ENCODE peak calls at places on chromosomes 6 and 20, in four cellular contexts. W, C, U and V are unnamed samples.

GRCh38 chr6:156413156-156413555 is 364.0 kb upstream of the ARID1B start:
- DNase-seq in W (no peak), C (peak), U (peak), V (peak)

GRCh38 chr6:17932362-17932852 is 55.0 kb downstream of the KIF13A start:
- DNase-seq in W (no peak), C (peak), U (peak), V (peak)

GRCh38 chr6:137390264-137390787 is 103.9 kb downstream of the OLIG3 start:
- DNase-seq in W (no peak), C (no peak), U (no peak), V (no peak)

GRCh38 chr6:42326248-42326647 is 108.6 kb upstream of the MRPS10 start:
- DNase-seq in W (no peak), C (no peak), U (no peak), V (peak)

GRCh38 chr20:5211803-5212714 is 85.3 kb downstream of the CDS2 start:
- DNase-seq in W (no peak), C (no peak), U (no peak), V (no peak)

GRCh38 chr6:42498473-42499128 is 46.9 kb upstream of the TRERF1 start:
- DNase-seq in W (no peak), C (no peak), U (no peak), V (no peak)

GRCh38 chr6:32182617-32183016 is 1.4 kb downstream of the AGER start:
- DNase-seq in W (no peak), C (no peak), U (no peak), V (no peak)

GRCh38 chr6:93293399-93294271 is 125.7 kb downstream of the EPHA7 start:
- DNase-seq in W (no peak), C (no peak), U (no peak), V (no peak)

GRCh38 chr6:164507197-164507957 is 802.0 kb downstream of the C6orf118 start:
- DNase-seq in W (no peak), C (no peak), U (no peak), V (no peak)

GRCh38 chr6:40395066-40395697 is 192.0 kb downstream of the LRFN2 start:
- DNase-seq in W (no peak), C (no peak), U (no peak), V (peak)

GRCh38 chr6:140050232-140050995 is 676.0 kb upstream of the CITED2 start:
- DNase-seq in W (no peak), C (peak), U (peak), V (peak)

GRCh38 chr20:22495789-22496188 is 88.6 kb downstream of the FOXA2 start:
- DNase-seq in W (no peak), C (no peak), U (no peak), V (no peak)

GRCh38 chr20:39800111-39800510 is 838.0 kb downstream of the DHX35 start:
- DNase-seq in W (no peak), C (peak), U (peak), V (peak)

GRCh38 chr6:47098570-47098993 is 56.5 kb upstream of the ADGRF1 start:
- DNase-seq in W (peak), C (peak), U (peak), V (peak)

GRCh38 chr6:75893058-75893775 is 144.2 kb downstream of the MYO6 start:
- DNase-seq in W (peak), C (peak), U (peak), V (peak)

GRCh38 chr20:12354725-12355124 is 437.0 kb downstream of the BTBD3 start:
- DNase-seq in W (no peak), C (no peak), U (no peak), V (no peak)

GRCh38 chr20:19947611-19948264 is 69.4 kb upstream of the NAA20 start:
- DNase-seq in W (no peak), C (peak), U (peak), V (peak)

GRCh38 chr20:34022154-34022842 is 28.6 kb downstream of the RALY start:
- DNase-seq in W (no peak), C (no peak), U (peak), V (peak)

GRCh38 chr6:34520645-34521462 is 35.3 kb downstream of the SPDEF start:
- DNase-seq in W (no peak), C (no peak), U (peak), V (no peak)

GRCh38 chr6:134882426-134883038 is 67.4 kb downstream of the ALDH8A1 start:
- DNase-seq in W (peak), C (peak), U (peak), V (peak)

DNA sequence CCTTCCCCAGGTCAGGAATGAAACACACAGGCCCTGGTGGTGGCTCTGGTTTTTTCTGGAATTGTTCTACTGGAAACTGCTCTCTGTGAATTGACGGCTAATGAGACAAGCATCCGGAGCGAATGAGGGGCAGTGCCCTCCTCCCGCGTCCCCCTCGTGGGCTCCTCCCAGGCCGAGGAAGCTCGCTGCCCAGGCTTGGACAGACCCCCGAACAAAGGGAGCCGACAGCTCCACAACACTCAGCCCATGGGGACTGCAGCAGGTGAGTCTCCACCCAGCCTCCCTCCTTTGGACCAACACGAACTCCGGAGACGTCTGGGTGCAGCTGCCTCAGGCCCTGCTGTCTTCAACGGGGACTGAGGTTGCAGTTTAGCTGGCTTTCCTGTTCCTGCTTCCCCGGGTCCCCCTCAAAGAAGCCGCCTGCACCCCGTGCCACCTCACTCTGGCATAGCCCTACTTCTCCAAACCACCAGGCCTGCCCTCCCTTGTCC is 31.3 kb upstream of the AFDN start:
- DNase-seq in W (no peak), C (no peak), U (no peak), V (no peak)
- H3K4me3 ChIP-seq in W (no peak), C (no peak), U (no peak), V (no peak)

GRCh38 chr6:37696841-37697735 is 595 bp downstream of the MDGA1 start:
- DNase-seq in W (no peak), C (peak), U (peak), V (peak)
- TF ChIP-seq CTCF in W (no peak), C (no peak), U (no peak), V (no peak)

DNA sequence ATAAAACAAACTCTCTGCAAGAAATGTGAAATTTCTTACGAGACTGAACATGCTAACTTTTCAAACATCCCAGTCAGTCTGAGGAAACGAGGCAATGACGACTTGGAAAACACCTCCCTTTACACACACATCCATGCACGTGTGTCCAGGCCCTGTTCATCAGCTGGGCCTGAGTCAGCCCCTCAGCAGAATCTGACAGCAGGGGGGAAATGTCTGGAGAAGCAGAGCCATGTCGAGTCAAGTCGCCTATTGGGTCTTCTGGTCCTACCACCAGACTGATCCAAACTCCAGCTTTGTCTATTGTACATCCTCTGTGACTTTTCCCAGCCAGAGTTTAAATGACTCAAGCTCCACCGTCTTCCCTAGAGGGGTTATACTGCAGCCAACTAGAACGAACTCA is 253.8 kb downstream of the CDC5L start:
- DNase-seq in W (no peak), C (peak), U (peak), V (peak)
- H3K4me3 ChIP-seq in W (no peak), C (no peak), U (no peak), V (no peak)

GRCh38 chr6:132166670-132167069 is 215.5 kb upstream of the CCN2 start:
- DNase-seq in W (no peak), C (no peak), U (no peak), V (no peak)

GRCh38 chr6:132165677-132166076 is 214.5 kb upstream of the CCN2 start:
- DNase-seq in W (no peak), C (no peak), U (no peak), V (no peak)

DNA sequence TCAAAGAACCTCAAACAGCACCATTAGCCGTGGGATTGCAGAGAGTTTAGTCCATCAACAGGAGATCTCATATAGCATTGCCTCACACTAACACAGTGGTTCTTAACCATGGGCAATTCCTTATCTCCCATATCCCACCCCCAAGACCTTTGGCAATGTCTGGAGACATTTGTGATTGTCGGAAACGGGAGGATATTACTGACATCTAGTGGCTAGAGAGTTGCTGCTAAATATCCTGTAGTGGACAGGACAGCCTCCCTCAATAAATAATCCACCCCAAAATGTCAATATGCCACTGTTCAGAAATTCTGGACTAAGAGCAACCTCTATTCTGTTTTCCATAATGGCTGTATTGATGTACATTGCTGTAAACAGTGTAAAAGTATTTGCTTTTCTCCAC is 210.1 kb upstream of the CCN2 start:
- DNase-seq in W (no peak), C (peak), U (peak), V (peak)
- TF ChIP-seq CTCF in W (no peak), C (peak), U (peak), V (peak)

DNA sequence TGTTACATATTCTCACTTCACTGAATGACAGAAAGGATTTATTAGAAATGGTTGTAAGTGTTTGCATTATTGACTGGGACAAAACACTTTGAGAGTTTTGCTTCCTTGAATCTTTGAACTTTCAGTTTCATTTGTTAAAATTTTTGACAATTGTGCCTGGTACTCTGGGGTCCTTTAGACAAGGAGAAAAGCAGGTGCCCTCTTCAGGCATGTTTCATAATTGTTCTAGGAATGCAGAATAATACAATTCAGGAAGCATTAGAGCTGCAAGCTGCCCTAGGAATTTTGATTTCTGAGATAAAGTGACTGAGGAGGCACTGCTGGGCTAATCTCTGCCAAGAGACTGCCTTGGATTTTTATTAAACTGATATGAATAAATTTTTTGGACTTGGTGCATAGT is 49.7 kb downstream of the TOP1 start:
- DNase-seq in W (no peak), C (peak), U (peak), V (peak)
- H3K4me3 ChIP-seq in W (no peak), C (no peak), U (no peak), V (no peak)

DNA sequence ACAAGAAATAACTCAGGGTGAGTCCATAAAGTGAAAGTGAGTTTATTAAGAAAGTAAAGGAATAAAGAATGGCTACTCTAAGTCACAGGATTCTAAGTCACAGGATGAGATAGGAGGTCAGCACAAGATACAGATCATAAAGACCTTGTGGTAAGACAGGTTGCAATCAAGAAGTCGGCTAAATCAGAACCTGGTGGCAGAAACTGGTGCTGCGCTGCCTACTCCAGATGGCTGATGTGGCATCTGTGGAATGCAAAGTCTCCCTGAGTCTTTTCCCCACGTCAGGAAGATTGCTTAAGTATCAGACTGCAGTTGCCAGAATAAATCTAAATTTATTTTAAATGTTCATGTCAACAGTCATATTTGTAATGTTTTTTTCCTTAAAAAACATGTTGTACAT is 10.7 kb upstream of the KCNK15 start:
- DNase-seq in W (no peak), C (peak), U (peak), V (peak)
- TF ChIP-seq CTCF in W (no peak), C (peak), U (peak), V (peak)

GRCh38 chr20:49597825-49598395 is 30.0 kb upstream of the PTGIS start:
- DNase-seq in W (no peak), C (no peak), U (no peak), V (no peak)
- H3K4me3 ChIP-seq in W (no peak), C (no peak), U (no peak), V (no peak)

GRCh38 chr20:59051666-59052065 is 9.1 kb upstream of the PRELID3B start:
- DNase-seq in W (no peak), C (no peak), U (no peak), V (no peak)

GRCh38 chr20:59050437-59050836 is 7.9 kb upstream of the PRELID3B start:
- DNase-seq in W (no peak), C (no peak), U (no peak), V (no peak)

GRCh38 chr20:59055302-59055701 is 12.7 kb upstream of the PRELID3B start:
- DNase-seq in W (no peak), C (no peak), U (peak), V (peak)
- TF ChIP-seq CTCF in W (no peak), C (peak), U (peak), V (peak)

GRCh38 chr6:108876929-108877775 is 28.9 kb downstream of the ARMC2 start:
- DNase-seq in W (no peak), C (peak), U (peak), V (peak)
- H3K4me3 ChIP-seq in W (no peak), C (no peak), U (no peak), V (no peak)